ENCODE peak calls at places on chromosomes 1 and 21, in four cellular contexts. D is AG04449, L is cardiac muscle cell, B is cardiac fibroblast. T is an unnamed sample.

GRCh38 chr1:155983191-155984023 is 5.1 kb upstream of the ARHGEF2 start:
- DNase-seq in D (peak), L (no peak), B (peak), T (peak)

GRCh38 chr1:197675475-197676324 is 99.6 kb downstream of the DENND1B start:
- DNase-seq in D (no peak), L (no peak), B (peak), T (peak)

GRCh38 chr1:90899263-90899662 is 122.6 kb downstream of the ZNF644 start:
- DNase-seq in D (no peak), L (no peak), B (no peak), T (no peak)

GRCh38 chr1:165494949-165495810 is 48.6 kb upstream of the LRRC52 start:
- DNase-seq in D (no peak), L (no peak), B (no peak), T (no peak)

GRCh38 chr1:226798427-226799411 is 59.6 kb upstream of the ITPKB start:
- DNase-seq in D (no peak), L (no peak), B (no peak), T (no peak)

GRCh38 chr1:202658251-202658650 is 52.0 kb downstream of the SYT2 start:
- DNase-seq in D (no peak), L (no peak), B (no peak), T (no peak)

GRCh38 chr1:152654110-152654509 is 9.1 kb upstream of the LCE2D start:
- DNase-seq in D (no peak), L (no peak), B (peak), T (peak)

GRCh38 chr1:151984313-151984956 is 9.2 kb downstream of the S100A10 start:
- DNase-seq in D (no peak), L (no peak), B (no peak), T (no peak)

GRCh38 chr21:21715286-21715969 is 717.2 kb downstream of the NCAM2 start:
- DNase-seq in D (peak), L (no peak), B (peak), T (peak)

GRCh38 chr1:246428542-246429308 is 78.4 kb downstream of the SMYD3 start:
- DNase-seq in D (peak), L (no peak), B (peak), T (peak)

GRCh38 chr1:197441990-197442389 is 173.9 kb downstream of the CRB1 start:
- DNase-seq in D (peak), L (peak), B (peak), T (peak)

GRCh38 chr1:236239186-236239585 is 42.6 kb downstream of the ERO1B start:
- DNase-seq in D (no peak), L (no peak), B (no peak), T (no peak)

GRCh38 chr1:228555074-228555989 is 68.2 kb downstream of the RNF187 start:
- DNase-seq in D (no peak), L (no peak), B (peak), T (no peak)

GRCh38 chr1:91830242-91831131 is 55.5 kb downstream of the TGFBR3 start:
- DNase-seq in D (peak), L (no peak), B (peak), T (peak)

GRCh38 chr1:228830185-228830953 is 95.1 kb downstream of the RHOU start:
- DNase-seq in D (no peak), L (no peak), B (no peak), T (no peak)

GRCh38 chr1:232110281-232111090 is 483.9 kb downstream of the DISC1 start:
- DNase-seq in D (peak), L (peak), B (peak), T (peak)

GRCh38 chr1:175188936-175189335 is 3.6 kb downstream of the KIAA0040 start:
- DNase-seq in D (no peak), L (no peak), B (no peak), T (no peak)
- H3K4me3 ChIP-seq in D (no peak), L (no peak), B (no peak), T (no peak)

GRCh38 chr1:150017206-150017750 is 6.8 kb upstream of the OTUD7B start:
- DNase-seq in D (no peak), L (no peak), B (no peak), T (no peak)

GRCh38 chr1:150012611-150013010 is 2.1 kb upstream of the OTUD7B start:
- DNase-seq in D (no peak), L (no peak), B (no peak), T (peak)

GRCh38 chr1:150020711-150021110 is 10.2 kb upstream of the OTUD7B start:
- DNase-seq in D (no peak), L (no peak), B (no peak), T (no peak)

GRCh38 chr1:150018165-150018564 is 7.6 kb upstream of the OTUD7B start:
- DNase-seq in D (no peak), L (no peak), B (no peak), T (no peak)

DNA sequence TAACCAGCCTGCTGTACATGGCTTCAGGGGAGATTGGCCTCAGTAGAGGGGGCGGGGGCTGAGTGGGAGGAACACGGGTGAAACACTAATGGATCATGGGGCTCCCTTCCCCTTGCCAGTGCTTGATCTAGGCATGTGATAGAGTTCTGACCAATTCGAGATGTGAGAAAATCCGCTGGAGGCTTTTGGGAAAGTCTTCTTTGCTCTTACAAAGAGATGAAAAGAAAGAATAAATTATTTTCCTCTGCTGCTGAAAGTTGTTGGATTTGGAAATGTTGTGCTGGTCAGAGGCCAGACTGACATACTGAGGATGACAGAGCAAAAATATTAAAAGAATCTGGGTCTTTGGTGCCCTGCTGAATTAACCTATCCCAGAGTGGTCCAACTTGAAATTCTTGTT is 5.2 kb upstream of the OTUD7B start:
- DNase-seq in D (no peak), L (no peak), B (no peak), T (no peak)
- H3K4me3 ChIP-seq in D (no peak), L (no peak), B (no peak), T (no peak)

GRCh38 chr1:12282142-12282541 is 52.3 kb downstream of the VPS13D start:
- DNase-seq in D (no peak), L (no peak), B (no peak), T (no peak)

GRCh38 chr1:12290828-12291227 is 61.0 kb downstream of the VPS13D start:
- DNase-seq in D (no peak), L (no peak), B (no peak), T (no peak)

GRCh38 chr1:12284486-12284885 is 54.7 kb downstream of the VPS13D start:
- DNase-seq in D (no peak), L (no peak), B (no peak), T (no peak)

GRCh38 chr1:12287869-12288268 is 58.0 kb downstream of the VPS13D start:
- DNase-seq in D (no peak), L (no peak), B (no peak), T (no peak)

GRCh38 chr1:12285496-12286143 is 55.8 kb downstream of the VPS13D start:
- DNase-seq in D (no peak), L (no peak), B (no peak), T (no peak)
- H3K4me3 ChIP-seq in D (no peak), L (no peak), B (no peak), T (no peak)

DNA sequence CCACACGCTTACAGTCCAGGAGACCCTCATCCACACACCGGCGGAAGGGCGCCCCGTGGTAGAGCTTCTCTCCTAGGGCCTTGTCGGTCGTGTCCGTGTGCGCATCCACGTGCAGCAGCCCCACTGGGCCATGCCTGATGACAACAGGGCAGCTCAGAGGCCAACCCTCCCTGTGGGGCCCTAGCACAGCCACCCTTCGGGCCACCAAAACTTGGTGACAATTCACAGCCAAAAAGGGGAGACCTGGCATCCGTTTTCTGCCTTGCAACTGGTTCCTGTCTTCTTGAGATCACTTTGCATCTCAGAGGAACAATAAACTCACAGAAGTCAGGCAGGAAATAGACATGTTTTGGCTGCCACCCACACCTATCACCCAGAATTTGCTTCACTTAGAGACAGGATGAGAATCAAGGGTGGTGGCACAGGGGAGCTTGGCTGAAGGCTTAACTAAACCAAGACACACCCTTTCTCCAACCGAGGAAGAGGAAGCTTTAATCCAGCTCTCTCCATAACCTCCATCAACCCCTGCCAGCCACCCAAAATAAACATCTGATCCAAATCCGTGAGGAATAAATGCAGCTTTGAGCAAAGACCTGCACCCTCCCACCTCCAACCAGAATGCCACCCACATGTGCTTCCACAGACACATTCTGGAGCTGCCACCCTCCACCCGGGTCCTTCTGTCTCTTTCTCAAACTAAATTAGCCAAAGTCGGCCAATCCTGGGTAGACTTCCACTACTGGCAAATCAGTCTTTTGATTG is 5.7 kb downstream of the AGMAT start:
- DNase-seq in D (no peak), L (no peak), B (no peak), T (no peak)
- H3K4me3 ChIP-seq in D (no peak), L (no peak), B (no peak), T (no peak)

DNA sequence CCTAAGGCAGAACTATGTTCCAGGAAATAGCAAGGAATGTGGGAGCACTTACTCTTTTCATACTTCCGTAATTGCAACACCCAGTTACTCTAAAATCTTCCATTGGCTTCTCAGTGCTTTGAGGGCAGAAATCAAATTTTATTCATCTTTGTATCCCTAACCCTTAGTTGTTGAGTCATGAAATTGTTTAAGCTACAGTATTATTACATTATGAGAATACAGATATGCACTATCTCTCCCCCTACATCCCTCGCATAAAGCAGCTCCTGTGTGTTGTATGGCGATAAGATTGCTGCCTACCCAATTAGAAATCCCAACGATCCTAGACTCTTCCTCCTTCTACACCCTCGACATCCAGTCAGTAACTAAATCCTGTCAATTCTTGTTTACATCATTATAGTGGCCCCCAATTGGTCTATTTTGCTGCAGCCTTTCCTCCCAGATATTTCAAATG is 2.6 kb downstream of the AIDA start:
- DNase-seq in D (no peak), L (no peak), B (no peak), T (no peak)
- H3K4me3 ChIP-seq in D (no peak), L (no peak), B (no peak), T (no peak)

GRCh38 chr1:243488459-243489163 is 232.8 kb downstream of the SDCCAG8 start:
- DNase-seq in D (no peak), L (no peak), B (no peak), T (no peak)

GRCh38 chr1:243489681-243490080 is 233.8 kb downstream of the SDCCAG8 start:
- DNase-seq in D (no peak), L (no peak), B (no peak), T (no peak)

GRCh38 chr1:243489164-243489527 is 233.3 kb downstream of the SDCCAG8 start:
- DNase-seq in D (no peak), L (no peak), B (no peak), T (no peak)

GRCh38 chr1:243487036-243487648 is 231.3 kb downstream of the SDCCAG8 start:
- DNase-seq in D (no peak), L (no peak), B (no peak), T (no peak)

DNA sequence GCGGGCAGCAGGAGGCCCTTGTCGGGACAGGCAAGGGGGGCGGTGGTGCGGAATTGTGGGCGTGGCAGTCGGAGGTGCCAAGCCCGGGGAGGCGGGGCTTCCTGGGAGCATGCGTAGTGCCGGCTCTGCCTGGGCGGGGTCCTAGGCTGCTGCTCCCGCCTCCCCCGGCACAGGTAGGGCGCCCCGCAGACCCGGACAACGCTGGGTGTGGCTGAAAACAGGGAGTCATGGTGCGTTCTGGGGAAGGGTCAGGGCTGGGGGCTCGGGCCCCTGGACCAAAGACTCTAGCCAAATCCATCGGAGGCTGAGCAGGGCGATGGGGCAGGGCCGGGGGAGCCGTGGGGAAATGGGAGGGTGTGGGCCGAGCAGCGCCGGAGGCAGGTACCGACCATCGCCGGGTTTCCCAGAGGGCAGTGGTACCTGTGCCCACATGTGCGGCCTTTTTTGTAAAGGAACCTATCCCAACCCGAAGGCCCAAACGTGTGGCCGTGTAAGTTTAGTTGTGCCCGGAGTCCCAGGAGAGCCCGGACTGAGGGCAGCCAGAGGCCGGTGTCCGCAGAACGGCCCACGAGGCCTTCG is 231.9 kb downstream of the SDCCAG8 start:
- DNase-seq in D (no peak), L (no peak), B (no peak), T (no peak)
- H3K4me3 ChIP-seq in D (peak), L (no peak), B (no peak), T (no peak)

T was measured in skeletal muscle cell.